ENCODE peak calls at places on chromosomes 12 and 14, in eight cellular contexts. G is transverse colon, Q is head of caudate nucleus, O is iris pigment epithelial cell, W is WTC11, X is A673, N is frontal cortex, L is dorsolateral prefrontal cortex. K is an unnamed sample.

GRCh38 chr12:15856097-15856982 is 25.8 kb upstream of the STRAP start:
- DNase-seq in G (peak), Q (peak), O (peak), W (no peak), X (peak), N (peak), L (no peak), K (peak)

GRCh38 chr12:53561590-53561953 is 54.3 kb upstream of the NPFF start:
- DNase-seq in G (no peak), Q (no peak), O (peak), W (no peak), X (peak), N (no peak), L (no peak), K (no peak)

GRCh38 chr12:9349888-9350885 is 142.0 kb upstream of the PZP start:
- DNase-seq in G (no peak), Q (no peak), O (no peak), W (no peak), X (no peak), N (no peak), L (no peak), K (no peak)

GRCh38 chr12:6919588-6919987 is 5.2 kb downstream of the ENO2 start:
- DNase-seq in G (no peak), Q (no peak), O (no peak), W (no peak), X (no peak), N (no peak), L (no peak), K (no peak)

GRCh38 chr14:47541652-47542051 is 133.8 kb downstream of the MDGA2 start:
- DNase-seq in G (no peak), Q (no peak), O (no peak), W (no peak), X (peak), N (no peak), L (no peak), K (no peak)

GRCh38 chr12:130104114-130104513 is 58.1 kb upstream of the FZD10 start:
- DNase-seq in G (no peak), Q (no peak), O (no peak), W (no peak), X (no peak), N (no peak), L (no peak), K (no peak)

GRCh38 chr14:105116451-105117256 is 51.4 kb upstream of the GPR132 start:
- DNase-seq in G (no peak), Q (peak), O (no peak), W (no peak), X (no peak), N (no peak), L (no peak), K (no peak)

GRCh38 chr14:100726812-100727564 is at the start of gene DLK1:
- DNase-seq in G (no peak), Q (no peak), O (no peak), W (peak), X (no peak), N (no peak), L (no peak), K (no peak)

GRCh38 chr12:14278294-14278953 is 87.1 kb upstream of the ATF7IP start:
- DNase-seq in G (no peak), Q (peak), O (no peak), W (no peak), X (no peak), N (no peak), L (no peak), K (no peak)

GRCh38 chr14:76091036-76091435 is 60.7 kb upstream of the GPATCH2L start:
- DNase-seq in G (no peak), Q (peak), O (no peak), W (no peak), X (no peak), N (peak), L (peak), K (no peak)

GRCh38 chr12:122437656-122438121 is 15.2 kb upstream of the CLIP1 start:
- DNase-seq in G (peak), Q (peak), O (peak), W (no peak), X (peak), N (no peak), L (peak), K (no peak)

GRCh38 chr12:857611-858010 is 91.9 kb downstream of the RAD52 start:
- DNase-seq in G (no peak), Q (no peak), O (peak), W (no peak), X (no peak), N (no peak), L (peak), K (peak)

GRCh38 chr12:124738636-124739467 is 124.8 kb downstream of the SCARB1 start:
- DNase-seq in G (no peak), Q (no peak), O (peak), W (no peak), X (no peak), N (no peak), L (no peak), K (no peak)

GRCh38 chr12:118035194-118036041 is 18.9 kb downstream of the RFC5 start:
- DNase-seq in G (peak), Q (no peak), O (no peak), W (no peak), X (peak), N (no peak), L (no peak), K (peak)

GRCh38 chr14:50047274-50047676 is 69.1 kb downstream of the VCPKMT start:
- DNase-seq in G (peak), Q (no peak), O (no peak), W (no peak), X (no peak), N (no peak), L (no peak), K (no peak)

GRCh38 chr14:79596531-79596930 is 614.8 kb downstream of the DIO2 start:
- DNase-seq in G (no peak), Q (no peak), O (peak), W (no peak), X (no peak), N (no peak), L (no peak), K (no peak)

GRCh38 chr14:75070383-75070782 is 942 bp downstream of the ZC2HC1C start:
- DNase-seq in G (peak), Q (no peak), O (peak), W (no peak), X (no peak), N (no peak), L (no peak), K (no peak)

GRCh38 chr12:125954362-125954761 is 889.1 kb downstream of the AACS start:
- DNase-seq in G (no peak), Q (no peak), O (no peak), W (no peak), X (no peak), N (no peak), L (no peak), K (no peak)

GRCh38 chr12:40105515-40106201 is at the start of gene SLC2A13:
- DNase-seq in G (peak), Q (peak), O (peak), W (peak), X (peak), N (peak), L (peak), K (peak)

GRCh38 chr12:19775241-19775640 is 335.9 kb downstream of the AEBP2 start:
- DNase-seq in G (no peak), Q (no peak), O (no peak), W (no peak), X (no peak), N (no peak), L (no peak), K (no peak)

GRCh38 chr14:61584258-61584657 is 111.1 kb upstream of the HIF1A start:
- DNase-seq in G (no peak), Q (no peak), O (peak), W (no peak), X (no peak), N (no peak), L (no peak), K (no peak)

GRCh38 chr12:45259732-45260480 is 44.0 kb downstream of the ANO6 start:
- DNase-seq in G (no peak), Q (no peak), O (peak), W (no peak), X (peak), N (no peak), L (no peak), K (no peak)

GRCh38 chr12:10998204-10998603 is at the start of gene TAS2R20:
- DNase-seq in G (no peak), Q (no peak), O (no peak), W (no peak), X (no peak), N (no peak), L (no peak), K (no peak)

GRCh38 chr12:119772431-119772830 is 104.5 kb downstream of the PRKAB1 start:
- DNase-seq in G (no peak), Q (no peak), O (peak), W (no peak), X (no peak), N (no peak), L (no peak), K (no peak)

GRCh38 chr14:90828642-90829487 is 12.6 kb upstream of the TTC7B start:
- DNase-seq in G (peak), Q (no peak), O (no peak), W (no peak), X (no peak), N (no peak), L (no peak), K (no peak)

GRCh38 chr12:64790166-64790565 is 31.0 kb upstream of the GNS start:
- DNase-seq in G (no peak), Q (no peak), O (no peak), W (no peak), X (no peak), N (no peak), L (no peak), K (no peak)

GRCh38 chr14:51283402-51283825 is 43.4 kb downstream of the TMX1 start:
- DNase-seq in G (no peak), Q (no peak), O (peak), W (no peak), X (peak), N (peak), L (no peak), K (no peak)

GRCh38 chr14:78633747-78634146 is 463.6 kb downstream of the NRXN3 start:
- DNase-seq in G (no peak), Q (no peak), O (no peak), W (peak), X (no peak), N (no peak), L (no peak), K (peak)

K was measured in hypothalamus.